ENCODE peak calls at places on chromosome 3, in seven cellular contexts. One of them, this sample, is unnamed.

GRCh38 chr3:126848991-126849390 is 133.9 kb upstream of the PLXNA1 start:
- DNase-seq in stomach: no peak
- DNase-seq in prostate gland: no peak
- DNase-seq in transverse colon: no peak
- DNase-seq in HCT116: no peak
- DNase-seq in sigmoid colon: peak
- DNase-seq in Panc1: no peak
- DNase-seq in this sample: no peak

GRCh38 chr3:25782938-25783660 is at the start of gene NGLY1:
- DNase-seq in stomach: peak
- DNase-seq in prostate gland: peak
- DNase-seq in transverse colon: peak
- DNase-seq in HCT116: peak
- DNase-seq in sigmoid colon: peak
- DNase-seq in Panc1: no peak
- DNase-seq in this sample: no peak

GRCh38 chr3:15315003-15315402 is 17.4 kb downstream of the SH3BP5 start:
- DNase-seq in stomach: no peak
- DNase-seq in prostate gland: no peak
- DNase-seq in transverse colon: no peak
- DNase-seq in HCT116: no peak
- DNase-seq in sigmoid colon: peak
- DNase-seq in Panc1: no peak
- DNase-seq in this sample: no peak

GRCh38 chr3:46746711-46747110 is 29.0 kb upstream of the PRSS50 start:
- DNase-seq in stomach: no peak
- DNase-seq in prostate gland: no peak
- DNase-seq in transverse colon: no peak
- DNase-seq in HCT116: no peak
- DNase-seq in sigmoid colon: no peak
- DNase-seq in Panc1: no peak
- DNase-seq in this sample: no peak

GRCh38 chr3:70805044-70805732 is 492.8 kb upstream of the MDFIC2 start:
- DNase-seq in stomach: no peak
- DNase-seq in prostate gland: no peak
- DNase-seq in transverse colon: no peak
- DNase-seq in HCT116: no peak
- DNase-seq in sigmoid colon: no peak
- DNase-seq in Panc1: no peak
- DNase-seq in this sample: no peak

GRCh38 chr3:177642482-177643163 is 445.3 kb upstream of the TBL1XR1 start:
- DNase-seq in stomach: no peak
- DNase-seq in prostate gland: no peak
- DNase-seq in transverse colon: no peak
- DNase-seq in HCT116: no peak
- DNase-seq in sigmoid colon: no peak
- DNase-seq in Panc1: no peak
- DNase-seq in this sample: no peak

GRCh38 chr3:47259114-47259513 is 23.5 kb downstream of the KIF9 start:
- DNase-seq in stomach: no peak
- DNase-seq in prostate gland: no peak
- DNase-seq in transverse colon: no peak
- DNase-seq in HCT116: no peak
- DNase-seq in sigmoid colon: no peak
- DNase-seq in Panc1: no peak
- DNase-seq in this sample: no peak

GRCh38 chr3:154137036-154137435 is 15.8 kb downstream of the ARHGEF26 start:
- DNase-seq in stomach: no peak
- DNase-seq in prostate gland: no peak
- DNase-seq in transverse colon: no peak
- DNase-seq in HCT116: no peak
- DNase-seq in sigmoid colon: no peak
- DNase-seq in Panc1: no peak
- DNase-seq in this sample: no peak

GRCh38 chr3:55267206-55267930 is 219.7 kb downstream of the WNT5A start:
- DNase-seq in stomach: no peak
- DNase-seq in prostate gland: no peak
- DNase-seq in transverse colon: no peak
- DNase-seq in HCT116: no peak
- DNase-seq in sigmoid colon: no peak
- DNase-seq in Panc1: no peak
- DNase-seq in this sample: no peak

GRCh38 chr3:177823701-177824189 is 626.5 kb upstream of the TBL1XR1 start:
- DNase-seq in stomach: no peak
- DNase-seq in prostate gland: no peak
- DNase-seq in transverse colon: no peak
- DNase-seq in HCT116: no peak
- DNase-seq in sigmoid colon: peak
- DNase-seq in Panc1: no peak
- DNase-seq in this sample: no peak

GRCh38 chr3:63817209-63817608 is 1.9 kb upstream of the C3orf49 start:
- DNase-seq in stomach: no peak
- DNase-seq in prostate gland: no peak
- DNase-seq in transverse colon: no peak
- DNase-seq in HCT116: no peak
- DNase-seq in sigmoid colon: no peak
- DNase-seq in Panc1: no peak
- DNase-seq in this sample: no peak

GRCh38 chr3:178097576-178097975 is 438.7 kb upstream of the KCNMB2 start:
- DNase-seq in stomach: no peak
- DNase-seq in prostate gland: no peak
- DNase-seq in transverse colon: no peak
- DNase-seq in HCT116: no peak
- DNase-seq in sigmoid colon: no peak
- DNase-seq in Panc1: no peak
- DNase-seq in this sample: peak

GRCh38 chr3:15690250-15690649 is 88.7 kb downstream of the BTD start:
- DNase-seq in stomach: no peak
- DNase-seq in prostate gland: no peak
- DNase-seq in transverse colon: no peak
- DNase-seq in HCT116: no peak
- DNase-seq in sigmoid colon: no peak
- DNase-seq in Panc1: no peak
- DNase-seq in this sample: no peak

GRCh38 chr3:43176666-43177065 is 70.8 kb upstream of the POMGNT2 start:
- DNase-seq in stomach: no peak
- DNase-seq in prostate gland: no peak
- DNase-seq in transverse colon: no peak
- DNase-seq in HCT116: no peak
- DNase-seq in sigmoid colon: no peak
- DNase-seq in Panc1: no peak
- DNase-seq in this sample: no peak

GRCh38 chr3:170372190-170372879 is 14.8 kb downstream of the SKIL start:
- DNase-seq in stomach: no peak
- DNase-seq in prostate gland: no peak
- DNase-seq in transverse colon: no peak
- DNase-seq in HCT116: no peak
- DNase-seq in sigmoid colon: no peak
- DNase-seq in Panc1: no peak
- DNase-seq in this sample: no peak

GRCh38 chr3:123076496-123077418 is 9.9 kb downstream of the PDIA5 start:
- DNase-seq in stomach: peak
- DNase-seq in prostate gland: peak
- DNase-seq in transverse colon: peak
- DNase-seq in HCT116: no peak
- DNase-seq in sigmoid colon: peak
- DNase-seq in Panc1: no peak
- DNase-seq in this sample: peak

GRCh38 chr3:48270306-48270705 is 29.4 kb downstream of the ZNF589 start:
- DNase-seq in stomach: no peak
- DNase-seq in prostate gland: no peak
- DNase-seq in transverse colon: no peak
- DNase-seq in HCT116: no peak
- DNase-seq in sigmoid colon: no peak
- DNase-seq in Panc1: no peak
- DNase-seq in this sample: no peak

GRCh38 chr3:181715601-181716340 is 4.0 kb downstream of the SOX2 start:
- DNase-seq in stomach: no peak
- DNase-seq in prostate gland: peak
- DNase-seq in transverse colon: no peak
- DNase-seq in HCT116: no peak
- DNase-seq in sigmoid colon: no peak
- DNase-seq in Panc1: no peak
- DNase-seq in this sample: no peak

GRCh38 chr3:65678480-65678879 is 360.2 kb downstream of the MAGI1 start:
- DNase-seq in stomach: no peak
- DNase-seq in prostate gland: no peak
- DNase-seq in transverse colon: no peak
- DNase-seq in HCT116: no peak
- DNase-seq in sigmoid colon: no peak
- DNase-seq in Panc1: no peak
- DNase-seq in this sample: no peak

GRCh38 chr3:107452436-107452835 is 70.3 kb upstream of the BBX start:
- DNase-seq in stomach: no peak
- DNase-seq in prostate gland: no peak
- DNase-seq in transverse colon: no peak
- DNase-seq in HCT116: no peak
- DNase-seq in sigmoid colon: no peak
- DNase-seq in Panc1: no peak
- DNase-seq in this sample: no peak

GRCh38 chr3:183578179-183578578 is 22.7 kb upstream of the KLHL6 start:
- DNase-seq in stomach: no peak
- DNase-seq in prostate gland: no peak
- DNase-seq in transverse colon: no peak
- DNase-seq in HCT116: no peak
- DNase-seq in sigmoid colon: no peak
- DNase-seq in Panc1: no peak
- DNase-seq in this sample: no peak

GRCh38 chr3:44555753-44556152 is 760 bp downstream of the ZKSCAN7 start:
- DNase-seq in stomach: no peak
- DNase-seq in prostate gland: no peak
- DNase-seq in transverse colon: no peak
- DNase-seq in HCT116: no peak
- DNase-seq in sigmoid colon: no peak
- DNase-seq in Panc1: no peak
- DNase-seq in this sample: no peak

DNA sequence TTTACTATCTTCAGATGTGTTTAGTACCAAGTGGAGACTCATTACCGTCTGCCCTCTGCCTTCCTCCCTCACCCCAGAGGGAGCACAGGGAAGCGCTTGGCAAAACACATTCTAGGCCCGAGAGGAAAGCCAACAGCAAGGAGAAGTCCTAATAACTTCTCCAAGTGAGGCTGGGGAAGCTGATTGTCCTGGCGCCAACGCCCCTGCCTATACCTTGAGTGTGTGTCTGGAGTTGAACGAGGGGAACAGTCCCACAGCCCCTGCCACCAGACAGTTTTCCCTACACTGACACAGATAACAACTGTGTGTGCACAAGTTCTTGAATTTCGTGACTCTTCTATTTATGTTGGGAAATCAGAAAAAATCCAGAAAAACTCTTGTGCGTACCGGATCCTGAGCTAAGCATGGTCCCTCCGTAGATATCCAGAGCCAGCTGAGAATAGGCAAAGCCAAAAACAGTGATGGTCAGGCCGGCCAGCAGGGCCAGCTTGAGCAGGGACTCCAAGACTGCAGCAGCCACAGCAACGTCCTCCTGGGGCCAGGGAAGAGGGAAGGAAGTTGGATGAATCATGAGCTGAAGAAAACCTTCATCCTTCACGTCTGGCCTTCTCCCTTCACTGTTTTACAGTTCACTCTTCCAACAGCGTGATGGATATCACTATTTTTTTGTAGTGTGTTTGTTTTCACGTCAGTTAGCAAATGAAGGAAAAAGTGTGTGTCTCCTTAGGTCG is 26.5 kb downstream of the RFT1 start:
- DNase-seq in stomach: no peak
- DNase-seq in prostate gland: no peak
- DNase-seq in transverse colon: no peak
- DNase-seq in HCT116: no peak
- DNase-seq in sigmoid colon: no peak
- DNase-seq in Panc1: no peak
- DNase-seq in this sample: no peak
- TF ChIP-seq POLR2AphosphoS5 in stomach: no peak
- TF ChIP-seq POLR2AphosphoS5 in prostate gland: no peak
- TF ChIP-seq POLR2AphosphoS5 in transverse colon: no peak
- TF ChIP-seq POLR2AphosphoS5 in HCT116: no peak
- TF ChIP-seq POLR2AphosphoS5 in sigmoid colon: no peak
- TF ChIP-seq POLR2AphosphoS5 in Panc1: no peak
- TF ChIP-seq POLR2AphosphoS5 in this sample: no peak

DNA sequence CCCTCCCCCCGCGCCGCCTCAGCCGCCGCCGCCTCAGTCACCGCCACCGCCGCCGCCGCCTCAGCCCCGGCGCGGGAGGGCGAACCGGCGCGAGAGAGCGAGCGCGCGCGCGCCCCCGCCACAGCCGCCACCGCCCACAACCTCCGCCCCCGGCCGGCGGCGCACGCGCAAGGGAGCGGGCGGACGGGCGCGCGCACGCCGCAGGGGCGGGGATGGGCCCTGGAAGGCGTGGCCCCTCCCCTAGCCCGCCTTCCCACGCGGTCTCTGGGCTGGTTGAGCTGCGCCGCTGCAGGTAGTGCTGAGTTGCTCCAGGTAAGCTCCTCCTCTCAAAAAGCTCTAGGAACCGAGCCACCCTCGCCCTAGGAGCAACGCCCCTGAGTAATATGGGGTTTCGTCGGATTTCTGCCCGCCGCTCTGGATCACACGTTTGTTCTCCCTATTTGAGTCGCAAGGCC is at the start of gene TMCC1:
- DNase-seq in stomach: peak
- DNase-seq in prostate gland: peak
- DNase-seq in transverse colon: peak
- DNase-seq in HCT116: peak
- DNase-seq in sigmoid colon: peak
- DNase-seq in Panc1: peak
- DNase-seq in this sample: peak
- TF ChIP-seq POLR2AphosphoS5 in stomach: peak
- TF ChIP-seq POLR2AphosphoS5 in prostate gland: peak
- TF ChIP-seq POLR2AphosphoS5 in transverse colon: peak
- TF ChIP-seq POLR2AphosphoS5 in HCT116: peak
- TF ChIP-seq POLR2AphosphoS5 in sigmoid colon: no peak
- TF ChIP-seq POLR2AphosphoS5 in Panc1: peak
- TF ChIP-seq POLR2AphosphoS5 in this sample: peak

GRCh38 chr3:139312959-139313358 is 30.9 kb upstream of the MRPS22 start:
- DNase-seq in stomach: no peak
- DNase-seq in prostate gland: no peak
- DNase-seq in transverse colon: no peak
- DNase-seq in HCT116: no peak
- DNase-seq in sigmoid colon: no peak
- DNase-seq in Panc1: no peak
- DNase-seq in this sample: no peak
- TF ChIP-seq POLR2AphosphoS5 in stomach: no peak
- TF ChIP-seq POLR2AphosphoS5 in prostate gland: no peak
- TF ChIP-seq POLR2AphosphoS5 in transverse colon: no peak
- TF ChIP-seq POLR2AphosphoS5 in HCT116: no peak
- TF ChIP-seq POLR2AphosphoS5 in sigmoid colon: no peak
- TF ChIP-seq POLR2AphosphoS5 in Panc1: no peak
- TF ChIP-seq POLR2AphosphoS5 in this sample: no peak

DNA sequence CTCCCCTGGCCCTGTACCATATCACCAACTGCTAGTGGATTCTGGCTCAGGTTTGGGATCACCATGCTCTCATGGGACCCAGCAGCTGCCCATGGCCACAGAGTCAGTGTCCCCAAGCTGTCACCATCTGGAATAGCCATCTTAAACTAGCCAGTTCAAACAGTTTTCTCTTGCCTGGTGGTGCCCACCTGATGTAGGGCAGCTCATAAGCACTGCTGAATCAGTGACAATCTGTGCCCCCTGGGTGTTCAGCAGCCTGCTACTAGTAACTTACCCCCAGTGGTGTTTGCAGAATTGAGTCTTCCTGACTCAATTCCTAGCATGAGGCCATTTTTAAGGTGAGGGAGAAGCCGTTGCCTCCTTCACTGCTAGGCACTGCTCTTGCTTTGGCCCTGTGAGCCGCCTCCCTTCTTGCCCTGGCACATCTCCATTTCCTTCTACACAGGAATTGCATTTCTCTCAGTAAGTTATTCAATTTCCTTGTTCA is 7.9 kb downstream of the RPSA start:
- DNase-seq in stomach: peak
- DNase-seq in prostate gland: no peak
- DNase-seq in transverse colon: peak
- DNase-seq in HCT116: no peak
- DNase-seq in sigmoid colon: no peak
- DNase-seq in Panc1: no peak
- DNase-seq in this sample: no peak
- TF ChIP-seq POLR2AphosphoS5 in stomach: no peak
- TF ChIP-seq POLR2AphosphoS5 in prostate gland: no peak
- TF ChIP-seq POLR2AphosphoS5 in transverse colon: no peak
- TF ChIP-seq POLR2AphosphoS5 in HCT116: peak
- TF ChIP-seq POLR2AphosphoS5 in sigmoid colon: no peak
- TF ChIP-seq POLR2AphosphoS5 in Panc1: peak
- TF ChIP-seq POLR2AphosphoS5 in this sample: peak